ENCODE peak calls at places on chromosomes 7 and 10, in ten cellular contexts. One of them, this sample, is unnamed.

GRCh38 chr10:117804470-117805011 is 242.2 kb downstream of the RAB11FIP2 start:
- DNase-seq in T-helper 2 cell: no peak
- DNase-seq in naive thymus-derived CD8-positive, alpha-beta T cell: no peak
- DNase-seq in activated effector memory CD4-positive, alpha-beta T cell treated with Interleukin-2 at 50 U/mL for 16 hours: no peak
- DNase-seq in A172: no peak
- DNase-seq in aorta: no peak
- DNase-seq in H7: no peak
- DNase-seq in NCI-H1092: no peak
- DNase-seq in AG09309: no peak
- DNase-seq in GM20000: no peak
- DNase-seq in this sample: no peak

GRCh38 chr10:89414146-89414878 is at the start of gene IFIT5:
- DNase-seq in T-helper 2 cell: peak; percentile 38
- DNase-seq in naive thymus-derived CD8-positive, alpha-beta T cell: peak; percentile 81
- DNase-seq in activated effector memory CD4-positive, alpha-beta T cell treated with Interleukin-2 at 50 U/mL for 16 hours: peak; percentile 66
- DNase-seq in A172: peak; percentile 55
- DNase-seq in aorta: peak; percentile 81
- DNase-seq in H7: peak; percentile 86
- DNase-seq in NCI-H1092: peak; percentile 63
- DNase-seq in AG09309: no peak
- DNase-seq in GM20000: peak; percentile 83
- DNase-seq in this sample: peak; percentile 88

GRCh38 chr7:76282344-76283253 is 19.9 kb upstream of the HSPB1 start:
- DNase-seq in T-helper 2 cell: no peak
- DNase-seq in naive thymus-derived CD8-positive, alpha-beta T cell: no peak
- DNase-seq in activated effector memory CD4-positive, alpha-beta T cell treated with Interleukin-2 at 50 U/mL for 16 hours: no peak
- DNase-seq in A172: no peak
- DNase-seq in aorta: no peak
- DNase-seq in H7: peak; percentile 95
- DNase-seq in NCI-H1092: no peak
- DNase-seq in AG09309: no peak
- DNase-seq in GM20000: peak; percentile 58
- DNase-seq in this sample: peak; percentile 71

GRCh38 chr10:72709041-72709440 is 17.1 kb downstream of the MCU start:
- DNase-seq in T-helper 2 cell: no peak
- DNase-seq in naive thymus-derived CD8-positive, alpha-beta T cell: no peak
- DNase-seq in activated effector memory CD4-positive, alpha-beta T cell treated with Interleukin-2 at 50 U/mL for 16 hours: no peak
- DNase-seq in A172: no peak
- DNase-seq in aorta: no peak
- DNase-seq in H7: no peak
- DNase-seq in NCI-H1092: no peak
- DNase-seq in AG09309: no peak
- DNase-seq in GM20000: no peak
- DNase-seq in this sample: no peak

GRCh38 chr10:21458496-21458895 is 67.0 kb downstream of the SKIDA1 start:
- DNase-seq in T-helper 2 cell: no peak
- DNase-seq in naive thymus-derived CD8-positive, alpha-beta T cell: no peak
- DNase-seq in activated effector memory CD4-positive, alpha-beta T cell treated with Interleukin-2 at 50 U/mL for 16 hours: no peak
- DNase-seq in A172: no peak
- DNase-seq in aorta: no peak
- DNase-seq in H7: no peak
- DNase-seq in NCI-H1092: no peak
- DNase-seq in AG09309: no peak
- DNase-seq in GM20000: no peak
- DNase-seq in this sample: no peak

GRCh38 chr7:27167170-27167505 is 1.8 kb upstream of the HOXA9 start:
- DNase-seq in T-helper 2 cell: no peak
- DNase-seq in naive thymus-derived CD8-positive, alpha-beta T cell: no peak
- DNase-seq in activated effector memory CD4-positive, alpha-beta T cell treated with Interleukin-2 at 50 U/mL for 16 hours: no peak
- DNase-seq in A172: peak; percentile 71
- DNase-seq in aorta: peak; percentile 47
- DNase-seq in H7: no peak
- DNase-seq in NCI-H1092: no peak
- DNase-seq in AG09309: no peak
- DNase-seq in GM20000: no peak
- DNase-seq in this sample: peak; percentile 25

GRCh38 chr10:58010076-58010475 is 257.6 kb downstream of the IPMK start:
- DNase-seq in T-helper 2 cell: no peak
- DNase-seq in naive thymus-derived CD8-positive, alpha-beta T cell: no peak
- DNase-seq in activated effector memory CD4-positive, alpha-beta T cell treated with Interleukin-2 at 50 U/mL for 16 hours: no peak
- DNase-seq in A172: no peak
- DNase-seq in aorta: no peak
- DNase-seq in H7: no peak
- DNase-seq in NCI-H1092: no peak
- DNase-seq in AG09309: no peak
- DNase-seq in GM20000: no peak
- DNase-seq in this sample: no peak

GRCh38 chr10:18179901-18180300 is 39.7 kb downstream of the CACNB2 start:
- DNase-seq in T-helper 2 cell: no peak
- DNase-seq in naive thymus-derived CD8-positive, alpha-beta T cell: no peak
- DNase-seq in activated effector memory CD4-positive, alpha-beta T cell treated with Interleukin-2 at 50 U/mL for 16 hours: no peak
- DNase-seq in A172: peak; percentile 19
- DNase-seq in aorta: no peak
- DNase-seq in H7: no peak
- DNase-seq in NCI-H1092: no peak
- DNase-seq in AG09309: no peak
- DNase-seq in GM20000: no peak
- DNase-seq in this sample: no peak

GRCh38 chr10:30215631-30216030 is 133.4 kb downstream of the MTPAP start:
- DNase-seq in T-helper 2 cell: no peak
- DNase-seq in naive thymus-derived CD8-positive, alpha-beta T cell: no peak
- DNase-seq in activated effector memory CD4-positive, alpha-beta T cell treated with Interleukin-2 at 50 U/mL for 16 hours: no peak
- DNase-seq in A172: peak; percentile 19
- DNase-seq in aorta: peak; percentile 50
- DNase-seq in H7: no peak
- DNase-seq in NCI-H1092: no peak
- DNase-seq in AG09309: no peak
- DNase-seq in GM20000: no peak
- DNase-seq in this sample: no peak

GRCh38 chr10:61163403-61163802 is 219.4 kb upstream of the RHOBTB1 start:
- DNase-seq in T-helper 2 cell: no peak
- DNase-seq in naive thymus-derived CD8-positive, alpha-beta T cell: no peak
- DNase-seq in activated effector memory CD4-positive, alpha-beta T cell treated with Interleukin-2 at 50 U/mL for 16 hours: no peak
- DNase-seq in A172: no peak
- DNase-seq in aorta: no peak
- DNase-seq in H7: no peak
- DNase-seq in NCI-H1092: no peak
- DNase-seq in AG09309: no peak
- DNase-seq in GM20000: no peak
- DNase-seq in this sample: no peak

GRCh38 chr7:82375713-82376112 is 67.9 kb downstream of the CACNA2D1 start:
- DNase-seq in T-helper 2 cell: no peak
- DNase-seq in naive thymus-derived CD8-positive, alpha-beta T cell: no peak
- DNase-seq in activated effector memory CD4-positive, alpha-beta T cell treated with Interleukin-2 at 50 U/mL for 16 hours: no peak
- DNase-seq in A172: no peak
- DNase-seq in aorta: no peak
- DNase-seq in H7: no peak
- DNase-seq in NCI-H1092: no peak
- DNase-seq in AG09309: no peak
- DNase-seq in GM20000: no peak
- DNase-seq in this sample: no peak

GRCh38 chr7:45118830-45119452 is 7.4 kb upstream of the TBRG4 start:
- DNase-seq in T-helper 2 cell: no peak
- DNase-seq in naive thymus-derived CD8-positive, alpha-beta T cell: no peak
- DNase-seq in activated effector memory CD4-positive, alpha-beta T cell treated with Interleukin-2 at 50 U/mL for 16 hours: no peak
- DNase-seq in A172: no peak
- DNase-seq in aorta: no peak
- DNase-seq in H7: no peak
- DNase-seq in NCI-H1092: no peak
- DNase-seq in AG09309: no peak
- DNase-seq in GM20000: no peak
- DNase-seq in this sample: no peak

GRCh38 chr10:9547921-9548904 is 1469.5 kb upstream of the CELF2 start:
- DNase-seq in T-helper 2 cell: no peak
- DNase-seq in naive thymus-derived CD8-positive, alpha-beta T cell: no peak
- DNase-seq in activated effector memory CD4-positive, alpha-beta T cell treated with Interleukin-2 at 50 U/mL for 16 hours: no peak
- DNase-seq in A172: no peak
- DNase-seq in aorta: no peak
- DNase-seq in H7: no peak
- DNase-seq in NCI-H1092: no peak
- DNase-seq in AG09309: no peak
- DNase-seq in GM20000: no peak
- DNase-seq in this sample: no peak

GRCh38 chr7:26200113-26200443 is 468 bp downstream of the HNRNPA2B1 start:
- DNase-seq in T-helper 2 cell: peak; percentile 62
- DNase-seq in naive thymus-derived CD8-positive, alpha-beta T cell: peak; percentile 86
- DNase-seq in activated effector memory CD4-positive, alpha-beta T cell treated with Interleukin-2 at 50 U/mL for 16 hours: peak; percentile 67
- DNase-seq in A172: peak; percentile 60
- DNase-seq in aorta: peak; percentile 76
- DNase-seq in H7: peak; percentile 65
- DNase-seq in NCI-H1092: peak; percentile 68
- DNase-seq in AG09309: no peak
- DNase-seq in GM20000: peak; percentile 39
- DNase-seq in this sample: peak; percentile 79

GRCh38 chr10:62844280-62845011 is 28.3 kb upstream of the EGR2 start:
- DNase-seq in T-helper 2 cell: no peak
- DNase-seq in naive thymus-derived CD8-positive, alpha-beta T cell: no peak
- DNase-seq in activated effector memory CD4-positive, alpha-beta T cell treated with Interleukin-2 at 50 U/mL for 16 hours: no peak
- DNase-seq in A172: no peak
- DNase-seq in aorta: no peak
- DNase-seq in H7: no peak
- DNase-seq in NCI-H1092: no peak
- DNase-seq in AG09309: no peak
- DNase-seq in GM20000: no peak
- DNase-seq in this sample: no peak

GRCh38 chr7:101990811-101991418 is 173.5 kb downstream of the CUX1 start:
- DNase-seq in T-helper 2 cell: no peak
- DNase-seq in naive thymus-derived CD8-positive, alpha-beta T cell: peak; percentile 8
- DNase-seq in activated effector memory CD4-positive, alpha-beta T cell treated with Interleukin-2 at 50 U/mL for 16 hours: no peak
- DNase-seq in A172: no peak
- DNase-seq in aorta: no peak
- DNase-seq in H7: no peak
- DNase-seq in NCI-H1092: no peak
- DNase-seq in AG09309: no peak
- DNase-seq in GM20000: peak; percentile 72
- DNase-seq in this sample: no peak

GRCh38 chr7:128697301-128697905 is 25.3 kb downstream of the GARIN1A start:
- DNase-seq in T-helper 2 cell: peak; percentile 12
- DNase-seq in naive thymus-derived CD8-positive, alpha-beta T cell: peak; percentile 36
- DNase-seq in activated effector memory CD4-positive, alpha-beta T cell treated with Interleukin-2 at 50 U/mL for 16 hours: no peak
- DNase-seq in A172: no peak
- DNase-seq in aorta: peak; percentile 65
- DNase-seq in H7: peak; percentile 89
- DNase-seq in NCI-H1092: no peak
- DNase-seq in AG09309: peak; percentile 20
- DNase-seq in GM20000: peak; percentile 73
- DNase-seq in this sample: peak; percentile 61

GRCh38 chr10:21509391-21510217 is 15.9 kb downstream of the SKIDA1 start:
- DNase-seq in T-helper 2 cell: no peak
- DNase-seq in naive thymus-derived CD8-positive, alpha-beta T cell: no peak
- DNase-seq in activated effector memory CD4-positive, alpha-beta T cell treated with Interleukin-2 at 50 U/mL for 16 hours: no peak
- DNase-seq in A172: no peak
- DNase-seq in aorta: no peak
- DNase-seq in H7: peak; percentile 80
- DNase-seq in NCI-H1092: no peak
- DNase-seq in AG09309: no peak
- DNase-seq in GM20000: peak; percentile 33
- DNase-seq in this sample: no peak

GRCh38 chr7:138625849-138626230 is 75.3 kb downstream of the SVOPL start:
- DNase-seq in T-helper 2 cell: no peak
- DNase-seq in naive thymus-derived CD8-positive, alpha-beta T cell: peak; percentile 53
- DNase-seq in activated effector memory CD4-positive, alpha-beta T cell treated with Interleukin-2 at 50 U/mL for 16 hours: no peak
- DNase-seq in A172: no peak
- DNase-seq in aorta: no peak
- DNase-seq in H7: no peak
- DNase-seq in NCI-H1092: peak; percentile 14
- DNase-seq in AG09309: no peak
- DNase-seq in GM20000: no peak
- DNase-seq in this sample: no peak

GRCh38 chr7:2109936-2110585 is 122.7 kb downstream of the MAD1L1 start:
- DNase-seq in T-helper 2 cell: peak; percentile 36
- DNase-seq in naive thymus-derived CD8-positive, alpha-beta T cell: no peak
- DNase-seq in activated effector memory CD4-positive, alpha-beta T cell treated with Interleukin-2 at 50 U/mL for 16 hours: no peak
- DNase-seq in A172: peak; percentile 99
- DNase-seq in aorta: no peak
- DNase-seq in H7: no peak
- DNase-seq in NCI-H1092: no peak
- DNase-seq in AG09309: peak; percentile 58
- DNase-seq in GM20000: peak; percentile 73
- DNase-seq in this sample: no peak

GRCh38 chr10:69807122-69807521 is 5.4 kb downstream of the COL13A1 start:
- DNase-seq in T-helper 2 cell: no peak
- DNase-seq in naive thymus-derived CD8-positive, alpha-beta T cell: no peak
- DNase-seq in activated effector memory CD4-positive, alpha-beta T cell treated with Interleukin-2 at 50 U/mL for 16 hours: no peak
- DNase-seq in A172: peak; percentile 94
- DNase-seq in aorta: no peak
- DNase-seq in H7: peak; percentile 9
- DNase-seq in NCI-H1092: no peak
- DNase-seq in AG09309: no peak
- DNase-seq in GM20000: no peak
- DNase-seq in this sample: no peak

GRCh38 chr10:77799352-77799751 is 127.2 kb downstream of the DLG5 start:
- DNase-seq in T-helper 2 cell: no peak
- DNase-seq in naive thymus-derived CD8-positive, alpha-beta T cell: no peak
- DNase-seq in activated effector memory CD4-positive, alpha-beta T cell treated with Interleukin-2 at 50 U/mL for 16 hours: peak; percentile 9
- DNase-seq in A172: no peak
- DNase-seq in aorta: no peak
- DNase-seq in H7: no peak
- DNase-seq in NCI-H1092: no peak
- DNase-seq in AG09309: no peak
- DNase-seq in GM20000: no peak
- DNase-seq in this sample: no peak

GRCh38 chr10:23035569-23035968 is 59.8 kb upstream of the MSRB2 start:
- DNase-seq in T-helper 2 cell: no peak
- DNase-seq in naive thymus-derived CD8-positive, alpha-beta T cell: no peak
- DNase-seq in activated effector memory CD4-positive, alpha-beta T cell treated with Interleukin-2 at 50 U/mL for 16 hours: no peak
- DNase-seq in A172: no peak
- DNase-seq in aorta: no peak
- DNase-seq in H7: peak; percentile 28
- DNase-seq in NCI-H1092: no peak
- DNase-seq in AG09309: no peak
- DNase-seq in GM20000: no peak
- DNase-seq in this sample: no peak

GRCh38 chr7:22317632-22318031 is 39.3 kb downstream of the RAPGEF5 start:
- DNase-seq in T-helper 2 cell: no peak
- DNase-seq in naive thymus-derived CD8-positive, alpha-beta T cell: no peak
- DNase-seq in activated effector memory CD4-positive, alpha-beta T cell treated with Interleukin-2 at 50 U/mL for 16 hours: no peak
- DNase-seq in A172: no peak
- DNase-seq in aorta: no peak
- DNase-seq in H7: no peak
- DNase-seq in NCI-H1092: no peak
- DNase-seq in AG09309: no peak
- DNase-seq in GM20000: no peak
- DNase-seq in this sample: no peak

GRCh38 chr7:4973728-4974198 is 14.8 kb upstream of the MMD2 start:
- DNase-seq in T-helper 2 cell: peak; percentile 90
- DNase-seq in naive thymus-derived CD8-positive, alpha-beta T cell: peak; percentile 97
- DNase-seq in activated effector memory CD4-positive, alpha-beta T cell treated with Interleukin-2 at 50 U/mL for 16 hours: peak; percentile 93
- DNase-seq in A172: peak; percentile 89
- DNase-seq in aorta: peak; percentile 92
- DNase-seq in H7: peak; percentile 94
- DNase-seq in NCI-H1092: peak; percentile 94
- DNase-seq in AG09309: peak; percentile 43
- DNase-seq in GM20000: peak; percentile 92
- DNase-seq in this sample: peak; percentile 93

GRCh38 chr10:13945760-13946460 is 359.1 kb downstream of the PRPF18 start:
- DNase-seq in T-helper 2 cell: no peak
- DNase-seq in naive thymus-derived CD8-positive, alpha-beta T cell: no peak
- DNase-seq in activated effector memory CD4-positive, alpha-beta T cell treated with Interleukin-2 at 50 U/mL for 16 hours: no peak
- DNase-seq in A172: peak; percentile 60
- DNase-seq in aorta: peak; percentile 58
- DNase-seq in H7: no peak
- DNase-seq in NCI-H1092: no peak
- DNase-seq in AG09309: no peak
- DNase-seq in GM20000: no peak
- DNase-seq in this sample: no peak

GRCh38 chr10:128147669-128148068 is 21.4 kb upstream of the MKI67 start:
- DNase-seq in T-helper 2 cell: no peak
- DNase-seq in naive thymus-derived CD8-positive, alpha-beta T cell: no peak
- DNase-seq in activated effector memory CD4-positive, alpha-beta T cell treated with Interleukin-2 at 50 U/mL for 16 hours: no peak
- DNase-seq in A172: no peak
- DNase-seq in aorta: no peak
- DNase-seq in H7: no peak
- DNase-seq in NCI-H1092: no peak
- DNase-seq in AG09309: peak; percentile 76
- DNase-seq in GM20000: no peak
- DNase-seq in this sample: no peak

GRCh38 chr10:122931088-122931958 is 20.9 kb downstream of the FAM24A start:
- DNase-seq in T-helper 2 cell: no peak
- DNase-seq in naive thymus-derived CD8-positive, alpha-beta T cell: no peak
- DNase-seq in activated effector memory CD4-positive, alpha-beta T cell treated with Interleukin-2 at 50 U/mL for 16 hours: no peak
- DNase-seq in A172: no peak
- DNase-seq in aorta: no peak
- DNase-seq in H7: no peak
- DNase-seq in NCI-H1092: no peak
- DNase-seq in AG09309: no peak
- DNase-seq in GM20000: no peak
- DNase-seq in this sample: no peak

This sample was measured in left ventricle myocardium superior.